ENCODE peak calls at places on chromosomes 1 and 21, in ten cellular contexts. Q is mesendoderm, M is thyroid gland, B is adrenal gland, D is PC-9, Z is MG63, P is cardiac muscle cell, F is endodermal cell, Y is neural progenitor cell, I is heart left ventricle. O is an unnamed sample.

GRCh38 chr21:15282666-15283065 is 217.9 kb upstream of the NRIP1 start:
- DNase-seq in Z (no peak), I (no peak), F (no peak), M (no peak), Q (no peak), Y (no peak), D (no peak), B (no peak), P (no peak), O (no peak)

GRCh38 chr1:201309420-201309819 is 26.1 kb downstream of the PKP1 start:
- DNase-seq in D (peak), P (peak), F (peak), Q (peak), M (peak), I (peak), Z (no peak), Y (peak), B (peak), O (peak)

GRCh38 chr1:150970818-150971582 is 3.6 kb downstream of the CERS2 start:
- DNase-seq in F (peak), B (peak), Q (peak), M (peak), I (peak), Z (no peak), D (no peak), P (peak), Y (peak), O (peak)

GRCh38 chr1:230215049-230215448 is 148.0 kb downstream of the GALNT2 start:
- DNase-seq in D (no peak), Q (peak), M (peak), B (peak), I (peak), Y (peak), P (peak), Z (no peak), F (peak), O (no peak)

GRCh38 chr1:154391086-154391770 is 13.9 kb upstream of the IL6R start:
- DNase-seq in Y (no peak), D (no peak), P (no peak), F (no peak), Z (no peak), M (no peak), B (no peak), Q (no peak), I (no peak), O (no peak)

GRCh38 chr1:17736625-17737024 is 18.5 kb upstream of the ACTL8 start:
- DNase-seq in M (no peak), F (peak), B (no peak), Y (peak), Q (no peak), D (no peak), I (no peak), P (no peak), Z (no peak), O (no peak)

GRCh38 chr1:63624911-63625310 is 31.7 kb downstream of the PGM1 start:
- DNase-seq in Y (no peak), D (no peak), M (no peak), Q (no peak), P (no peak), B (no peak), F (no peak), Z (no peak), I (no peak), O (no peak)

GRCh38 chr1:236639686-236640085 is 35.4 kb upstream of the HEATR1 start:
- DNase-seq in Z (no peak), Y (no peak), B (no peak), P (no peak), I (no peak), M (no peak), F (no peak), D (no peak), Q (no peak), O (no peak)

GRCh38 chr21:33844104-33844889 is 71.3 kb downstream of the ATP5PO start:
- DNase-seq in Y (no peak), Z (no peak), B (peak), P (peak), Q (no peak), I (no peak), D (no peak), F (no peak), M (no peak), O (no peak)

GRCh38 chr1:115642168-115643072 is 650 bp downstream of the VANGL1 start:
- DNase-seq in P (peak), B (peak), F (peak), Y (peak), I (peak), M (peak), D (peak), Z (peak), Q (peak), O (no peak)

GRCh38 chr1:3172431-3173112 is 103.6 kb downstream of the PRDM16 start:
- DNase-seq in I (no peak), M (no peak), Q (no peak), B (no peak), P (no peak), Z (no peak), D (no peak), Y (no peak), F (no peak), O (no peak)

GRCh38 chr1:31101147-31101502 is 35.6 kb upstream of the PUM1 start:
- DNase-seq in P (no peak), I (no peak), F (no peak), Z (no peak), B (no peak), M (no peak), D (no peak), Q (peak), Y (no peak), O (no peak)

GRCh38 chr1:8708259-8708658 is 109.2 kb downstream of the RERE start:
- DNase-seq in M (no peak), B (no peak), Q (no peak), Z (no peak), P (no peak), I (no peak), Y (no peak), D (no peak), F (no peak), O (no peak)

GRCh38 chr1:177914603-177915002 is 55.3 kb downstream of the SEC16B start:
- DNase-seq in B (no peak), Y (no peak), F (no peak), M (no peak), Z (no peak), I (no peak), Q (no peak), P (no peak), D (no peak), O (no peak)

GRCh38 chr1:91609571-91609970 is 108.9 kb downstream of the CDC7 start:
- DNase-seq in Q (peak), P (no peak), Y (no peak), M (no peak), I (no peak), B (no peak), F (no peak), Z (peak), D (peak), O (no peak)

GRCh38 chr1:224132901-224133300 is 19.0 kb downstream of the FBXO28 start:
- DNase-seq in P (no peak), D (no peak), Q (no peak), B (no peak), Z (no peak), I (no peak), Y (no peak), F (no peak), M (no peak), O (no peak)

GRCh38 chr1:245444971-245445370 is 290.2 kb downstream of the KIF26B start:
- DNase-seq in Q (no peak), Z (no peak), D (no peak), B (no peak), M (no peak), F (peak), P (no peak), Y (no peak), I (no peak), O (no peak)

GRCh38 chr1:245572709-245573108 is 417.9 kb downstream of the KIF26B start:
- DNase-seq in Q (no peak), M (no peak), B (no peak), F (no peak), Z (no peak), D (no peak), Y (no peak), P (no peak), I (no peak), O (no peak)

GRCh38 chr21:25331286-25331685 is 276.0 kb downstream of the MRPL39 start:
- DNase-seq in D (no peak), Q (no peak), M (no peak), P (no peak), B (no peak), F (no peak), Z (no peak), Y (no peak), I (no peak), O (no peak)

GRCh38 chr1:231691618-231692259 is 65.1 kb downstream of the DISC1 start:
- DNase-seq in Z (peak), Y (peak), B (peak), Q (peak), P (peak), M (peak), I (peak), F (peak), D (no peak), O (no peak)

GRCh38 chr21:44523567-44524181 is 16.3 kb downstream of the KRTAP10-1 start:
- DNase-seq in B (no peak), Q (no peak), F (no peak), P (no peak), Z (no peak), I (no peak), M (no peak), Y (no peak), D (no peak), O (no peak)

GRCh38 chr1:235093685-235094592 is 34.7 kb downstream of the TOMM20 start:
- DNase-seq in Z (peak), Q (peak), P (peak), Y (peak), F (peak), I (peak), D (peak), B (peak), M (peak), O (peak)

GRCh38 chr1:62386351-62387121 is 50.3 kb upstream of the USP1 start:
- DNase-seq in P (no peak), Q (no peak), Y (no peak), I (no peak), D (peak), F (no peak), Z (no peak), B (no peak), M (no peak), O (no peak)

GRCh38 chr1:11568687-11569086 is 85.5 kb downstream of the FBXO2 start:
- DNase-seq in I (no peak), Y (no peak), Q (no peak), F (no peak), B (no peak), P (no peak), Z (no peak), M (no peak), D (no peak), O (no peak)

GRCh38 chr21:42063578-42064521 is 7.3 kb upstream of the UMODL1 start:
- DNase-seq in Z (no peak), I (no peak), D (peak), Y (peak), M (peak), Q (no peak), B (peak), F (no peak), P (no peak), O (no peak)

GRCh38 chr21:44299458-44300261 is at the start of gene PFKL:
- DNase-seq in P (peak), M (peak), D (peak), I (peak), Y (peak), Q (peak), F (peak), Z (peak), B (peak), O (peak)

GRCh38 chr1:98781906-98782305 is 120.4 kb downstream of the SNX7 start:
- DNase-seq in Q (no peak), Z (no peak), D (no peak), F (no peak), M (no peak), Y (no peak), P (no peak), I (no peak), B (no peak), O (no peak)

GRCh38 chr1:236090741-236091147 is 25.9 kb upstream of the NID1 start:
- DNase-seq in M (no peak), F (no peak), Y (no peak), P (no peak), I (no peak), D (no peak), Q (no peak), Z (no peak), B (no peak), O (no peak)

GRCh38 chr1:145926706-145927072 is 595 bp downstream of the RBM8A start:
- DNase-seq in F (no peak), I (no peak), B (peak), M (no peak), P (no peak), Y (no peak), Q (no peak), D (no peak), Z (no peak), O (no peak)

GRCh38 chr1:35637401-35637809 is 3.9 kb downstream of the PSMB2 start:
- DNase-seq in Z (no peak), Y (no peak), I (no peak), B (no peak), F (no peak), M (no peak), D (peak), P (no peak), Q (peak), O (no peak)

GRCh38 chr21:41669533-41669830 is 97.4 kb downstream of the RIPK4 start:
- DNase-seq in I (no peak), P (no peak), B (no peak), Z (no peak), M (no peak), D (no peak), F (no peak), Y (no peak), Q (no peak), O (no peak)

GRCh38 chr21:33871171-33871570 is 44.4 kb downstream of the ATP5PO start:
- DNase-seq in F (no peak), Q (no peak), Z (no peak), Y (no peak), I (no peak), P (no peak), B (no peak), M (no peak), D (no peak), O (no peak)

DNA sequence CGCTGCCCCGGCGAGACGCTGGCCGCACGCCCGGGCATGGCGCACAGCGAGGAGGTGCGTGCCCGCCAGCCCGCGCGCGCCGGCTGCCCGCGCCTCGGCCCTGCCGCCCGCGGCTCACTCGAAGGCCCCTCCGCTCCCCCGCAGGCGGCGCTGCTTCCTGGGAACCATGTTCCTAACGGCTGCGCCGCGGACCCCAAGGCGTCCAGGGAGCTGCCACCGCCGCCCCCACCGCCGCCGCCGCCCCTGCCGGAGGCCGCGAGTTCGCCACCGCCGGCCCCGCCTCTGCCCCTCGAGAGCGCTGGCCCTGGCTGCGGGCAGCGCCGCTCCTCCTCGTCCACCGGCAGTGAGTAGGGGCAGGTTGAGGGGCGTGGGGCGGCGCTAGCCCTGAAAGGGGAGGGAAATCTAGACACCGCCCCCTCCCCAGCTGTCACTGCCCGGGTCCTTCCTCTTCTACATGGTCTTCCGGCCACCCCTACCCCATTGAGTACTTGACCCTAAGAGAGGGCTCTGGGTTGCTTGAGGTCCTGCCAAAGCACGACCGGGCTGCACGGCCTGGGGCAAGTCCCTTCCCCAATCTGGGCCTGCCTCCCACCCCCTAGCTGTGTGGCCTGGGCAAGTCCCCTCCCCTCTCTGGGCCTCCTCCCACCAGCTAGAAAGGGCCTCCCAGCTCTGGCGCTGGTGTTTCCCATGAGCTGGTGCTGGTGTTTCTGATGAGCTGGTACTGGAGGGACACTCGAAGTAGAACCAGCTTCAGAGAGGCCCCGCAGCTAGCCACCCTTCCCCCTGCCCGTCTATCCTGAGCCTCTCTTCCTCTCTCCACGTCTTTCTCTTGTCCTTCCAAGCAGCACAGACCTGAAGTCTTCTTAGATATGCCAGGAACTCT is 17.0 kb downstream of the TNFRSF25 start:
- DNase-seq in M (peak), B (peak), D (no peak), Y (peak), Z (peak), F (peak), I (no peak), Q (peak), P (peak), O (no peak)
- H3K4me3 ChIP-seq in M (no peak), B (no peak), D (no peak), Y (peak), Z (no peak), F (no peak), I (peak), Q (no peak), P (no peak), O (peak)

GRCh38 chr1:59751801-59752200 is 62.9 kb upstream of the HOOK1 start:
- DNase-seq in P (no peak), Q (no peak), B (no peak), F (no peak), I (no peak), Z (no peak), D (no peak), Y (no peak), M (no peak), O (no peak)

GRCh38 chr1:59752556-59753412 is 62.0 kb upstream of the HOOK1 start:
- DNase-seq in Y (no peak), Q (no peak), F (no peak), B (no peak), D (no peak), M (no peak), P (no peak), Z (no peak), I (no peak), O (no peak)

GRCh38 chr1:59748123-59748522 is 66.6 kb upstream of the HOOK1 start:
- DNase-seq in B (no peak), P (no peak), F (no peak), Y (no peak), Q (no peak), M (no peak), I (no peak), D (no peak), Z (no peak), O (no peak)

GRCh38 chr1:59747469-59748014 is 67.2 kb upstream of the HOOK1 start:
- DNase-seq in P (no peak), Y (no peak), D (no peak), Z (no peak), M (no peak), B (no peak), Q (no peak), I (no peak), F (no peak), O (no peak)

DNA sequence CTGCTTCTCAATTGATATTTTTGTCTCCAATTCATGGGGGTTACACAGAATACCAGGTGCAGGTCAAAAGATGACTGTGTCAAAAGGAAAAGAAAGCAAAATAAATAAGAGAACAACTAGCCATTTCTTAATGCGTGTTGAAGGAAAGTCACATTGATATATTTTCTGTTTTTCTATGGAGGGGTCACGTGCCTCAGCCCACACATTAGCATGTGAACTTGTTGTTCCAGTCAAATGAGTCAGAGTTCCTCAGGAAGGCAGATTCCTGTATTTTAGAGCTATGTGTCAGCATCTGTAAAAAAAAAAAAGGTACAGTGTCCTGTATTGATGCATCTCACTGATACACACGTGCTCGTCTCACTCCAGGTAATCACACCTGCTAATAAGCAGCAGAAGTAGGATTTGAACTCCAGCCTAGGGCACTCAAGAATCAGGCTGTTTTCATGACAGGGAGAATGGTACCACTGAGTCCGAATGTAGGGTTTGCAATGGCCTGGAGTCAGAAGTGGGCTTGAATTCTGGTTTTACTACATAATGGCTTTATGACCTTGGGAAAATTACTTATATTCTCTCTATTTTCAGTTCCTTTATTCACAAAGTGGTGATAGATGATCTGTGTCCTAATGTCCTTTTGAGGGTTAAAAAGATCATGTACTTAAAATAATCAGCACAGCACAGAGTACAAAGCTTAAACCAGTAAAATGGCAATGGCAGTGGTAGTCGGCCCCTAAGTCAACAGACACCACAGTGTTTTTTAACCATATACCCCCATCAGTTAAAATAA is 63.9 kb upstream of the HOOK1 start:
- DNase-seq in Q (no peak), F (no peak), P (no peak), M (peak), B (peak), Y (no peak), Z (peak), D (peak), I (no peak), O (peak)
- H3K4me3 ChIP-seq in Q (no peak), F (no peak), P (no peak), M (no peak), B (no peak), Y (no peak), Z (no peak), D (no peak), I (no peak), O (no peak)

DNA sequence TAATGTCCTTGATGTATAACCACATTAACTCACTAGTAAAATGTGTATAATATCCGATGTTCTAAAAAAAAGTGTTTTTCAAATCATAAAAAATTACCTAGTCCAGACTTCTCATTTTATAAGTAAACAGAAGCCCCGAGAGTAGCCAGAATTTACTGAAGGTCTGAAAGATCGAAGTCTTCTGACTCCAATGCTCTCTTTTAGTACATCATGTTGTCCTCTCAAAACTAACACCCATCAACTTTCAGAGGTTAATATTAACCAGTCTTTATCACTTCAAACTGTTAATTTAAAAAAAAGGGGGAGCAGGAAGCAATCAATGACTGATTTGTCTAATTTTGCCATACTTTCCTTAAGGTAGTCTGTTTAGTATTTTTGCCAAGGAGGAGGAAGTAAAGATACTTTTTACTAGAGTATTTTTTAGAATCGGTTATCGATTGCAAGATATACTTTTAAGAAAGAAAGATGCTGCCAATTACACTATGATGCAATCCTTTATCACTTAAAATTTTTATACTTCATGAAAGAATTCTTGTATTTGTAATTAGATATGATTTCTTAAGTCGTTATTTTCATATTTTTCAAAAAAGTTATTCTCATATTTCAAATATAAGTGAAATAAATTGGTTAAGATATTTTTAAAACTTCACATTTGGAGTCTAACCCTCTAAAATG is 25.5 kb downstream of the CCDC18 start:
- DNase-seq in D (no peak), B (no peak), M (no peak), Z (no peak), Q (no peak), I (no peak), P (no peak), F (no peak), Y (no peak), O (no peak)
- H3K4me3 ChIP-seq in D (no peak), B (no peak), M (no peak), Z (no peak), Q (no peak), I (no peak), P (no peak), F (no peak), Y (no peak), O (no peak)

DNA sequence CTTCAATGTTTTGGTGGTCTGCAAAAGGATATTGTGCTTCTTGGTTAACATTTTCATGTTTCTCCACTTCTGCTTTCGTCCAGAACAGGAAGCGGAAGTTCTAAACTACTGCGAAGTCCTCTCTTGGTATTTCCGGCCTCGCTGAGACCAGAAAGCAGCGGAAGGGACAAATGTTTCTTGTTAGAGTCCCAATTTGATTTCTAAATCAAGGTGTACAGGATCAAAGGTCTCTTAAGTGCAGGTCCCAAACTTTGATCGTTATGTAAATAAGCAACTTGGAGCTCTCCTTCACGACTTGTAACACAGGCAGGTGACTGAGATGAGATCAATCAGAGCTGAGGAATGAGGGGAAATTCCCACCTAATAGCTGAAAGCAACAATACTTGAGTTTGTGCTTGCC is 40.1 kb upstream of the HMCN1 start:
- DNase-seq in D (no peak), B (no peak), I (peak), M (no peak), Y (no peak), Q (no peak), F (no peak), Z (no peak), P (no peak), O (no peak)
- H3K4me3 ChIP-seq in D (no peak), B (no peak), I (peak), M (no peak), Y (no peak), Q (no peak), F (no peak), Z (no peak), P (no peak), O (no peak)